ENCODE peak calls at places on chromosomes 1 and 21, in five cellular contexts. X is SK-N-SH, Q is A549, V is GM12878, U is K562. L is an unnamed sample.

GRCh38 chr21:38925923-38926322 is 120.2 kb downstream of the ETS2 start:
- DNase-seq in X (no peak), Q (no peak), U (no peak), V (no peak), L (no peak)

GRCh38 chr1:109639841-109640184 is 16.1 kb upstream of the GSTM4 start:
- DNase-seq in V (no peak), X (no peak), U (no peak), Q (no peak), L (no peak)

GRCh38 chr1:24118410-24119242 is 6.7 kb upstream of the MYOM3 start:
- DNase-seq in V (no peak), Q (no peak), X (no peak), U (no peak), L (peak)

GRCh38 chr1:20282544-20282943 is 8.1 kb upstream of the VWA5B1 start:
- DNase-seq in X (peak), U (no peak), Q (no peak), V (no peak), L (no peak)

GRCh38 chr1:93253471-93253870 is 72.9 kb downstream of the CCDC18 start:
- DNase-seq in V (no peak), U (no peak), Q (no peak), X (no peak), L (no peak)

GRCh38 chr1:29453502-29454240 is 217.3 kb downstream of the PTPRU start:
- DNase-seq in X (peak), U (peak), Q (peak), V (no peak), L (peak)

GRCh38 chr1:186486061-186486460 is 25.1 kb upstream of the PDC start:
- DNase-seq in X (no peak), U (no peak), Q (no peak), V (no peak), L (no peak)

GRCh38 chr21:32909393-32909792 is 116.3 kb upstream of the OLIG2 start:
- DNase-seq in X (no peak), V (no peak), Q (no peak), U (no peak), L (no peak)

GRCh38 chr1:230300322-230301301 is 125.5 kb downstream of the PGBD5 start:
- DNase-seq in X (no peak), V (no peak), Q (no peak), U (no peak), L (no peak)

GRCh38 chr1:236354330-236355147 is 39.5 kb upstream of the EDARADD start:
- DNase-seq in U (no peak), X (no peak), Q (no peak), V (no peak), L (no peak)

GRCh38 chr1:166695115-166695514 is 144.2 kb upstream of the POGK start:
- DNase-seq in V (no peak), U (no peak), X (no peak), Q (no peak), L (no peak)

GRCh38 chr21:17051054-17051453 is 461.8 kb upstream of the CXADR start:
- DNase-seq in U (no peak), Q (no peak), X (peak), V (no peak), L (no peak)

GRCh38 chr1:97334454-97334853 is 586.4 kb downstream of the DPYD start:
- DNase-seq in Q (no peak), X (no peak), U (no peak), V (no peak), L (no peak)

GRCh38 chr1:66439028-66439427 is 94.9 kb upstream of the SGIP1 start:
- DNase-seq in X (no peak), Q (no peak), V (peak), U (no peak), L (no peak)

GRCh38 chr1:209527993-209528392 is 55.5 kb upstream of the CAMK1G start:
- DNase-seq in U (no peak), X (no peak), V (no peak), Q (peak), L (peak)

GRCh38 chr1:232038704-232039103 is 412.1 kb downstream of the DISC1 start:
- DNase-seq in Q (no peak), V (no peak), U (no peak), X (no peak), L (no peak)

GRCh38 chr1:167043752-167044488 is 46.3 kb downstream of the GPA33 start:
- DNase-seq in V (no peak), X (peak), U (peak), Q (peak), L (peak)

GRCh38 chr1:55310517-55310927 is 95.4 kb upstream of the USP24 start:
- DNase-seq in X (peak), V (no peak), Q (peak), U (no peak), L (no peak)

GRCh38 chr1:19013826-19014548 is 57.5 kb upstream of the IFFO2 start:
- DNase-seq in X (no peak), Q (peak), V (no peak), U (no peak), L (peak)

GRCh38 chr1:43344267-43344666 is 6.6 kb downstream of the MPL start:
- DNase-seq in V (no peak), U (no peak), Q (no peak), X (no peak), L (peak)
- TF ChIP-seq SMC3 in V (no peak), U (no peak), Q (no peak), X (no peak), L (no peak)

GRCh38 chr1:183879966-183880365 is 75.0 kb downstream of the RGL1 start:
- DNase-seq in X (no peak), U (no peak), V (no peak), Q (no peak), L (no peak)
- H3K4me2 ChIP-seq in X (no peak), U (no peak), V (no peak), Q (no peak), L (no peak)

GRCh38 chr1:234601217-234602017 is 8.6 kb downstream of the IRF2BP2 start:
- DNase-seq in Q (peak), X (peak), V (no peak), U (peak), L (peak)
- TF ChIP-seq MAX in Q (no peak), X (no peak), V (no peak), U (no peak), L (no peak)

DNA sequence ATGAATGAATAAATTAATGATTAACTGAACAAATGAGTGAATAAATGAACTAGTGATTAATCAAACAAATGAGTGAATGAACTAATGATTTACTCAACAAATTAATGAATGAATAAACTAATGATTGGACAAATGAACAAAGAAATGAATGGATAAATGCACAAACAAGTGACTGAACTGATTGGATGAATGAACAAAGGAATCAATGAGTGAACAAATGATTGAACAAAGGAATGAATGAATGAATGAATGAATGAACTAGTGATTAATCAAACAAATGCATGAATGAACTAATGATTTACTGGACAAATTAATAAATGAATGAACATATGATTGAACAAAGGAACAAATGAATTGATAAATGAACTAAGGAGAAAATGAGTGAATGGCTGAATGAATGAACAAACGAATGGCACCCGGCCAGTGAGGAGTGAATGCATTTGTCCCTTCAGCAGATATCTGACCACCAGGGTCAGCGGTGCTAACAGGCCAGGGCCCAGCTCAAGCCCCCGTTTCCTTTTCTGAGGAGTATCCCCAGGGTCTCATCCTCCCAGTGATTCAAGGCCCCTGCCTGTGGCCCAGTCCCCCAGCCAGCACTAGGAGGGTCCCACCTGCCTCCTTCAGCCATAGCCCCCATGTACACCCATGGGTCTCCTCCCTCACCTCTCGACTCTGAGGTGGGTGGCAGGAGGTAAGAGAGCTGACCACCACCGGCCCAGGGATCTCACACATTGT is 49.9 kb downstream of the WNT9A start:
- DNase-seq in X (no peak), V (no peak), Q (no peak), U (no peak), L (no peak)
- TF ChIP-seq SMC3 in X (no peak), V (no peak), Q (no peak), U (no peak), L (no peak)

GRCh38 chr1:160710531-160711252 is 930 bp downstream of the CD48 start:
- DNase-seq in Q (no peak), V (no peak), U (no peak), X (no peak), L (no peak)
- H3K4me2 ChIP-seq in Q (no peak), V (peak), U (no peak), X (no peak), L (no peak)

DNA sequence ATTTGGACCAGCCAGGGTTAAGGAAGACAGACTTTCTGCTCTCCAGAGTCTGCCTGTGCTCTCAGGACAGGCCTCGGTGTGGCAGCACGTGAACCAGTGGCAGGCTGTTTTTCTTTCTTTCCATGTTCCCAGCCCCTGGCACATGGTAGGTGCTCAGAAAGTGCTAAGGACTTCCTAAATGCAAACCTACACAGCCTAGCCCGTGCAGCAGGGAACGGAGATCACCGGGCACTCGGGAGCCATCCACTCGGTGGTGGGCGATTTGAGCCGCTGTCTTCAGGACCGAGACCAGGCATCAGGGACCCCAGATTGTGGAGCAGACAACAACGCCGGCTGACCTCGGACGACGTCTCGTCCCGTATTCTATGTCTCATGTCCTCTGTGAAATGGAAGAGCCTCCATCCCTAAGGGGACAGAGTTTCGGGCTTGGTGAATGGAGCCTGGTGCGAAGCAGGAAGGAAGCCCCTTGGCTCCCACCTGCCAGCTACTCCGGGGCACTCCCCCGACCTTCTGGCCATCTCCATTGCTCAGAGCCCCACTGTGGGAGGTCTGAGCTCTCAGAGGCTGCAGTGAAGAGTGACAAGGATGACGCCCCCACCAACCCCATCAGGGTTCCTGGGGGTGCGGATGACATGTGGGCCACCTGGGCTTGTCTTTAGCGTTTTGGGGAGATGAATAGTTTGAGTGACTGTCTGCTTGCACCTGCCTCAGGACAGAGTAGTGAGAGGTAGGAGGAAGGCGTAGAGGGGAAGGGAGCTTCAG is 43.0 kb upstream of the LBR start:
- DNase-seq in V (no peak), X (no peak), Q (no peak), U (no peak), L (no peak)
- TF ChIP-seq MAX in V (no peak), X (no peak), Q (no peak), U (peak), L (no peak)

GRCh38 chr1:173529106-173529505 is 52.0 kb downstream of the PRDX6 start:
- DNase-seq in V (no peak), U (no peak), X (no peak), Q (no peak), L (no peak)
- TF ChIP-seq SMC3 in V (no peak), U (no peak), X (no peak), Q (no peak), L (no peak)

GRCh38 chr1:26364956-26365355 is 7.6 kb downstream of the ZNF683 start:
- DNase-seq in Q (no peak), X (peak), V (no peak), U (no peak), L (no peak)

GRCh38 chr1:26361605-26362122 is 7.7 kb upstream of the CRYBG2 start:
- DNase-seq in V (no peak), Q (no peak), U (no peak), X (peak), L (no peak)

GRCh38 chr1:26360807-26361604 is 7.1 kb upstream of the CRYBG2 start:
- DNase-seq in V (no peak), U (no peak), X (peak), Q (no peak), L (no peak)

GRCh38 chr1:26362331-26362730 is 8.4 kb upstream of the CRYBG2 start:
- DNase-seq in V (no peak), U (no peak), X (no peak), Q (no peak), L (no peak)

DNA sequence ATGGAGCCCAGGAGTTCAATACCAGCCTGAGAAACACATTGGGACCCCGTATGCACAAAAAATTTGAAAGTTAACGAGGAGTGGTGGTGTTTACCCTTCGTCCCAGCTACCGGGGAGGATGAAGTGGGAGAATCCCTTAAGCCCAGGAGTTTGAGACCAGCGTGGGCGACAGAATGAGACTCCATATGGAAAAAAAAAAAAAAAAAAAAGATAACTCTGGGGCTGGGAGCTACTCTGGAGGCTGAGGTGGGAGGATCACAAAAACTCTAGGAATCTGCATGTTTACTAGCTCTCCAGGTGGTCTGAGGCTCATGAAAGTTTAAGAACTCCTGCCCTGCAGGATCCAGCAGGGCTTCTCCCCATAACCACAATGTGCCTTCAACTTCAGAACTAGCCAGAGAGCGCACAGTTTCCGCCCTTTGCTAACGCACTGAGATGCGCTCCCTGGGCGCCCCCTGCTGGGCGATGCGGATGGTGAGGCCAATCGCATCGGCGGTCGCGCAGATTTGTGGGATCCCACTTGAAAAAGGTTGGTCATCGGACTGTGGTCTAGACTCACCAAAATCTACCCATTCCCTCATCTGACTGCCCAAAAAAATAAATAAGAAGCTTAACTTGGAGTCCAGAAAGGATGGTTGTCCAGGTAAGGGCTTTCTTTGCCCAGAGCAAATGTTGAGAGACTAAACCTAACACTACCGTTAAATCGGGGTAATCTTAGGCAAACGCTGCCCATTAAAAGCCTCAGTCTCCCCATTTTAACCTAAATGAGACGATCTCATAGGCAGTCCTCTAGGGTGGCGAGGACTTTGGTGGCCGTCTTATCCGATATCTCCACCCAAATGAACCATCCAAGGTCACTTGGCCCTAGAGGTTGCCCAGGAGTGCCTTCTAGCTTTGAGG is 8.8 kb downstream of the ZNF683 start:
- DNase-seq in V (peak), X (peak), U (peak), Q (peak), L (peak)
- H3K4me2 ChIP-seq in V (no peak), X (no peak), U (no peak), Q (peak), L (peak)

DNA sequence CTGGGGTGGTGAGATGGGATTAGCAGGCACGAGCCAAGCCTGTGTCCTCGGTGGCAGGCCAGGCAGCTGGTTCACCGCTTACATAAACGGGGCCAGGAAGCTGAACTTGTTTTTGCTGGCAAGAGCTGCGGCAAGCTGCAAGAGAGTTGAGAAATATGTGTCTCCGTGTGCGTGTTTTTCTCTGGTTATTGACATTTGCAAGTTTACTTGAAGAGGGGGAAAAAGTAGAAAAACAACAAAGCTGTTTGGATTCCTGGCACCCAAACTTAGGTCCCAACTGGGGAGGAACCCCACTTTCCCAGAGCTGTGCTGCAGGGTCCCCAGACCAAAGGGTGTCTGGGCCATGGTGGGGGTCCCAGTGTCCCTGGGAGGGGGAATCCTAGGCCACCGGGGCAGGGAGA is 14.5 kb downstream of the IL6R start:
- DNase-seq in V (no peak), Q (peak), X (no peak), U (no peak), L (peak)
- TF ChIP-seq MAX in V (no peak), Q (peak), X (no peak), U (no peak), L (peak)

L was measured in HepG2.